ENCODE peak calls at places on chromosomes 6 and 20, in eight cellular contexts. S is stimulated activated CD4-positive, alpha-beta T cell treated with anti-CD3 and anti-CD28 coated beads, Interleukin-1b, Interleukin-23, amount 100 ng/mL, for 48 hours; L is iris pigment epithelial cell; R is HEK293T; B is ACHN; V is NCI-H1092 treated with DMSO at 0.1 percent for 48 hours; G is astrocyte of the spinal cord; T is astrocyte of the cerebellum. N is an unnamed sample.

GRCh38 chr20:46351357-46352058 is 43.2 kb upstream of the CDH22 start:
- DNase-seq in S (no peak), B (no peak), G (no peak), L (no peak), T (no peak), V (no peak), R (no peak), N (no peak)

GRCh38 chr6:14638932-14639875 is 521.6 kb downstream of the CD83 start:
- DNase-seq in B (no peak), G (peak; percentile 44), S (no peak), T (no peak), L (peak; percentile 12), R (peak; percentile 31), V (peak; percentile 14), N (peak; percentile 47)

GRCh38 chr6:110367825-110368224 is 9.7 kb upstream of the METTL24 start:
- DNase-seq in L (no peak), B (no peak), S (no peak), T (no peak), V (no peak), G (no peak), R (no peak), N (no peak)

GRCh38 chr20:25503946-25504345 is 81.4 kb downstream of the NINL start:
- DNase-seq in V (no peak), B (no peak), T (no peak), S (no peak), R (no peak), L (no peak), G (no peak), N (no peak)

GRCh38 chr20:8242827-8243764 is 111.0 kb downstream of the PLCB1 start:
- DNase-seq in L (no peak), R (no peak), B (no peak), V (no peak), S (no peak), T (no peak), G (no peak), N (no peak)

GRCh38 chr6:127186889-127187288 is 68.4 kb downstream of the RSPO3 start:
- DNase-seq in R (peak; percentile 48), L (no peak), G (no peak), T (no peak), S (peak; percentile 66), B (peak; percentile 56), V (no peak), N (no peak)

GRCh38 chr6:21246075-21246474 is 347.5 kb upstream of the SOX4 start:
- DNase-seq in S (no peak), V (no peak), L (no peak), B (no peak), G (no peak), T (no peak), R (no peak), N (no peak)

GRCh38 chr20:64119681-64120341 is 12.4 kb upstream of the NPBWR2 start:
- DNase-seq in R (no peak), B (no peak), T (no peak), L (no peak), V (no peak), G (no peak), S (no peak), N (no peak)

GRCh38 chr20:25339608-25340007 is 51.0 kb downstream of the ABHD12 start:
- DNase-seq in T (no peak), R (no peak), L (no peak), V (no peak), S (no peak), B (no peak), G (no peak), N (no peak)

GRCh38 chr6:45681860-45682488 is 304.2 kb upstream of the SUPT3H start:
- DNase-seq in R (no peak), V (no peak), L (peak; percentile 42), T (no peak), B (peak; percentile 72), S (peak; percentile 63), G (no peak), N (no peak)

GRCh38 chr6:159107451-159108260 is 61.5 kb upstream of the FNDC1 start:
- DNase-seq in L (no peak), S (peak; percentile 39), G (no peak), T (no peak), R (no peak), B (no peak), V (peak; percentile 22), N (no peak)

GRCh38 chr6:52808660-52809059 is 5.0 kb upstream of the GSTA1 start:
- DNase-seq in G (no peak), V (no peak), R (no peak), T (no peak), L (no peak), B (no peak), S (no peak), N (no peak)

GRCh38 chr20:19520261-19520660 is 237.8 kb upstream of the RIN2 start:
- DNase-seq in B (no peak), T (no peak), S (no peak), R (no peak), G (no peak), V (no peak), L (no peak), N (no peak)

GRCh38 chr20:46002008-46002407 is 6.7 kb upstream of the MMP9 start:
- DNase-seq in T (no peak), R (no peak), G (no peak), S (no peak), B (no peak), L (no peak), V (no peak), N (no peak)

GRCh38 chr20:59074456-59074855 is 31.9 kb upstream of the PRELID3B start:
- DNase-seq in G (no peak), B (no peak), S (no peak), R (no peak), V (no peak), L (peak; percentile 53), T (no peak), N (no peak)

GRCh38 chr20:25856256-25856884 is 159.7 kb upstream of the ZNF337 start:
- DNase-seq in B (no peak), G (no peak), R (no peak), V (no peak), L (no peak), T (no peak), S (no peak), N (no peak)

GRCh38 chr6:33392168-33392947 is 735 bp downstream of the KIFC1 start:
- DNase-seq in G (peak; percentile 25), S (no peak), B (peak; percentile 33), R (no peak), T (no peak), L (peak; percentile 55), V (no peak), N (no peak)

GRCh38 chr6:102907181-102907580 is 1513.7 kb downstream of the GRIK2 start:
- DNase-seq in V (no peak), S (no peak), R (no peak), T (no peak), L (no peak), G (no peak), B (no peak), N (no peak)

GRCh38 chr6:117818449-117818848 is 88.6 kb upstream of the SLC35F1 start:
- DNase-seq in T (no peak), L (no peak), G (no peak), S (no peak), V (no peak), R (no peak), B (no peak), N (no peak)

GRCh38 chr6:48136856-48137255 is 25.9 kb upstream of the PTCHD4 start:
- DNase-seq in G (peak; percentile 16), V (no peak), B (no peak), S (no peak), L (peak; percentile 14), R (no peak), T (no peak), N (no peak)

GRCh38 chr20:24767623-24768100 is 181.4 kb upstream of the CST7 start:
- DNase-seq in R (no peak), T (no peak), V (no peak), B (no peak), S (no peak), L (no peak), G (no peak), N (no peak)

GRCh38 chr20:10648651-10649050 is 25.1 kb downstream of the JAG1 start:
- DNase-seq in R (no peak), T (peak; percentile 82), V (no peak), G (peak; percentile 89), L (peak; percentile 91), S (no peak), B (no peak), N (no peak)

GRCh38 chr20:63502671-63503172 is 3.8 kb upstream of the EEF1A2 start:
- DNase-seq in R (no peak), S (no peak), G (no peak), B (no peak), T (no peak), L (no peak), V (peak; percentile 83), N (no peak)

GRCh38 chr6:31473780-31474725 is 23.9 kb upstream of the MICB start:
- DNase-seq in B (no peak), V (no peak), L (peak; percentile 62), G (peak; percentile 49), S (no peak), R (no peak), T (no peak), N (no peak)

GRCh38 chr6:961407-961930 is 268.5 kb upstream of the EXOC2 start:
- DNase-seq in V (no peak), B (no peak), S (no peak), R (no peak), L (no peak), G (no peak), T (no peak), N (no peak)

GRCh38 chr20:18431206-18431605 is 35.6 kb downstream of the DZANK1 start:
- DNase-seq in R (peak; percentile 49), G (no peak), T (no peak), V (no peak), B (no peak), L (no peak), S (no peak), N (no peak)

GRCh38 chr6:3266170-3266569 is 7.4 kb downstream of the PSMG4 start:
- DNase-seq in V (no peak), R (no peak), S (no peak), B (no peak), L (no peak), G (no peak), T (no peak), N (no peak)

GRCh38 chr6:83920017-83920416 is 60.5 kb downstream of the CYB5R4 start:
- DNase-seq in S (no peak), G (peak; percentile 8), V (no peak), L (peak; percentile 32), R (no peak), B (no peak), T (no peak), N (no peak)

GRCh38 chr6:129264480-129265045 is 381.6 kb downstream of the LAMA2 start:
- DNase-seq in G (no peak), S (no peak), L (no peak), T (no peak), B (no peak), R (no peak), V (no peak), N (no peak)

GRCh38 chr6:56724455-56724854 is 81.8 kb upstream of the DST start:
- DNase-seq in S (no peak), B (no peak), R (no peak), T (peak; percentile 37), V (no peak), L (peak; percentile 69), G (peak; percentile 59), N (no peak)

GRCh38 chr6:9405369-9405768 is 970.0 kb upstream of the SLC35B3 start:
- DNase-seq in V (no peak), S (no peak), G (peak; percentile 89), L (peak; percentile 70), R (no peak), T (peak; percentile 79), B (peak; percentile 45), N (no peak)

GRCh38 chr6:133645000-133645619 is 243.8 kb upstream of the TCF21 start:
- DNase-seq in B (peak; percentile 22), T (peak; percentile 72), G (peak; percentile 70), R (no peak), V (no peak), L (peak; percentile 37), S (no peak), N (no peak)

GRCh38 chr20:10078403-10078802 is 43.6 kb downstream of the ANKEF1 start:
- DNase-seq in V (no peak), S (no peak), L (no peak), R (no peak), B (no peak), G (no peak), T (no peak), N (no peak)

GRCh38 chr6:114430534-114431124 is 87.8 kb upstream of the HS3ST5 start:
- DNase-seq in T (no peak), S (no peak), B (no peak), R (no peak), G (no peak), V (no peak), L (no peak), N (no peak)